ENCODE peak calls at places on chromosomes 4 and X, in six cellular contexts. One of them, this sample, is unnamed.

GRCh38 chrX:151225843-151226242 is 49.5 kb downstream of the GPR50 start:
- DNase-seq in stimulated activated CD8-positive, alpha-beta memory T cell treated with anti-CD3 and anti-CD28 coated beads, Interleukin-7, amount 100 ng/mL, for 24 hours: no peak
- DNase-seq in amniotic stem cell: no peak
- DNase-seq in activated CD8-positive, alpha-beta T cell treated with anti-CD3 and anti-CD28 coated beads, Interleukin-2, amount 10 ng/mL, durations not matched to agents 7 days and 5 days: no peak
- DNase-seq in stimulated activated CD4-positive, alpha-beta T cell treated with anti-CD3 and anti-CD28 coated beads, Interleukin-2, amount 100 ng/mL, for 4 hours: no peak
- DNase-seq in D341Med: no peak
- DNase-seq in this sample: no peak

GRCh38 chr4:139635966-139636365 is 29.7 kb upstream of the MGST2 start:
- DNase-seq in stimulated activated CD8-positive, alpha-beta memory T cell treated with anti-CD3 and anti-CD28 coated beads, Interleukin-7, amount 100 ng/mL, for 24 hours: no peak
- DNase-seq in amniotic stem cell: no peak
- DNase-seq in activated CD8-positive, alpha-beta T cell treated with anti-CD3 and anti-CD28 coated beads, Interleukin-2, amount 10 ng/mL, durations not matched to agents 7 days and 5 days: no peak
- DNase-seq in stimulated activated CD4-positive, alpha-beta T cell treated with anti-CD3 and anti-CD28 coated beads, Interleukin-2, amount 100 ng/mL, for 4 hours: no peak
- DNase-seq in D341Med: no peak
- DNase-seq in this sample: no peak

GRCh38 chr4:155559915-155560314 is 106.7 kb upstream of the GUCY1A1 start:
- DNase-seq in stimulated activated CD8-positive, alpha-beta memory T cell treated with anti-CD3 and anti-CD28 coated beads, Interleukin-7, amount 100 ng/mL, for 24 hours: no peak
- DNase-seq in amniotic stem cell: no peak
- DNase-seq in activated CD8-positive, alpha-beta T cell treated with anti-CD3 and anti-CD28 coated beads, Interleukin-2, amount 10 ng/mL, durations not matched to agents 7 days and 5 days: no peak
- DNase-seq in stimulated activated CD4-positive, alpha-beta T cell treated with anti-CD3 and anti-CD28 coated beads, Interleukin-2, amount 100 ng/mL, for 4 hours: no peak
- DNase-seq in D341Med: no peak
- DNase-seq in this sample: peak

GRCh38 chr4:101774807-101775206 is 15.7 kb upstream of the BANK1 start:
- DNase-seq in stimulated activated CD8-positive, alpha-beta memory T cell treated with anti-CD3 and anti-CD28 coated beads, Interleukin-7, amount 100 ng/mL, for 24 hours: no peak
- DNase-seq in amniotic stem cell: peak
- DNase-seq in activated CD8-positive, alpha-beta T cell treated with anti-CD3 and anti-CD28 coated beads, Interleukin-2, amount 10 ng/mL, durations not matched to agents 7 days and 5 days: no peak
- DNase-seq in stimulated activated CD4-positive, alpha-beta T cell treated with anti-CD3 and anti-CD28 coated beads, Interleukin-2, amount 100 ng/mL, for 4 hours: no peak
- DNase-seq in D341Med: no peak
- DNase-seq in this sample: peak

GRCh38 chrX:397575-397974 is 10.9 kb upstream of the PPP2R3B start:
- DNase-seq in stimulated activated CD8-positive, alpha-beta memory T cell treated with anti-CD3 and anti-CD28 coated beads, Interleukin-7, amount 100 ng/mL, for 24 hours: no peak
- DNase-seq in amniotic stem cell: peak
- DNase-seq in activated CD8-positive, alpha-beta T cell treated with anti-CD3 and anti-CD28 coated beads, Interleukin-2, amount 10 ng/mL, durations not matched to agents 7 days and 5 days: no peak
- DNase-seq in stimulated activated CD4-positive, alpha-beta T cell treated with anti-CD3 and anti-CD28 coated beads, Interleukin-2, amount 100 ng/mL, for 4 hours: no peak
- DNase-seq in D341Med: no peak
- DNase-seq in this sample: peak

GRCh38 chr4:88353324-88353723 is 25.3 kb upstream of the HERC6 start:
- DNase-seq in stimulated activated CD8-positive, alpha-beta memory T cell treated with anti-CD3 and anti-CD28 coated beads, Interleukin-7, amount 100 ng/mL, for 24 hours: no peak
- DNase-seq in amniotic stem cell: no peak
- DNase-seq in activated CD8-positive, alpha-beta T cell treated with anti-CD3 and anti-CD28 coated beads, Interleukin-2, amount 10 ng/mL, durations not matched to agents 7 days and 5 days: no peak
- DNase-seq in stimulated activated CD4-positive, alpha-beta T cell treated with anti-CD3 and anti-CD28 coated beads, Interleukin-2, amount 100 ng/mL, for 4 hours: no peak
- DNase-seq in D341Med: no peak
- DNase-seq in this sample: no peak

GRCh38 chr4:185143596-185143969 is 517 bp downstream of the SLC25A4 start:
- DNase-seq in stimulated activated CD8-positive, alpha-beta memory T cell treated with anti-CD3 and anti-CD28 coated beads, Interleukin-7, amount 100 ng/mL, for 24 hours: no peak
- DNase-seq in amniotic stem cell: no peak
- DNase-seq in activated CD8-positive, alpha-beta T cell treated with anti-CD3 and anti-CD28 coated beads, Interleukin-2, amount 10 ng/mL, durations not matched to agents 7 days and 5 days: peak
- DNase-seq in stimulated activated CD4-positive, alpha-beta T cell treated with anti-CD3 and anti-CD28 coated beads, Interleukin-2, amount 100 ng/mL, for 4 hours: no peak
- DNase-seq in D341Med: peak
- DNase-seq in this sample: no peak

GRCh38 chr4:137694138-137694537 is 161.8 kb upstream of the PCDH18 start:
- DNase-seq in stimulated activated CD8-positive, alpha-beta memory T cell treated with anti-CD3 and anti-CD28 coated beads, Interleukin-7, amount 100 ng/mL, for 24 hours: no peak
- DNase-seq in amniotic stem cell: no peak
- DNase-seq in activated CD8-positive, alpha-beta T cell treated with anti-CD3 and anti-CD28 coated beads, Interleukin-2, amount 10 ng/mL, durations not matched to agents 7 days and 5 days: no peak
- DNase-seq in stimulated activated CD4-positive, alpha-beta T cell treated with anti-CD3 and anti-CD28 coated beads, Interleukin-2, amount 100 ng/mL, for 4 hours: no peak
- DNase-seq in D341Med: no peak
- DNase-seq in this sample: peak

GRCh38 chr4:156329779-156330178 is 376.1 kb upstream of the CTSO start:
- DNase-seq in stimulated activated CD8-positive, alpha-beta memory T cell treated with anti-CD3 and anti-CD28 coated beads, Interleukin-7, amount 100 ng/mL, for 24 hours: no peak
- DNase-seq in amniotic stem cell: no peak
- DNase-seq in activated CD8-positive, alpha-beta T cell treated with anti-CD3 and anti-CD28 coated beads, Interleukin-2, amount 10 ng/mL, durations not matched to agents 7 days and 5 days: no peak
- DNase-seq in stimulated activated CD4-positive, alpha-beta T cell treated with anti-CD3 and anti-CD28 coated beads, Interleukin-2, amount 100 ng/mL, for 4 hours: no peak
- DNase-seq in D341Med: no peak
- DNase-seq in this sample: no peak

GRCh38 chrX:35406386-35406785 is 391.8 kb upstream of the MAGEB16 start:
- DNase-seq in stimulated activated CD8-positive, alpha-beta memory T cell treated with anti-CD3 and anti-CD28 coated beads, Interleukin-7, amount 100 ng/mL, for 24 hours: no peak
- DNase-seq in amniotic stem cell: no peak
- DNase-seq in activated CD8-positive, alpha-beta T cell treated with anti-CD3 and anti-CD28 coated beads, Interleukin-2, amount 10 ng/mL, durations not matched to agents 7 days and 5 days: no peak
- DNase-seq in stimulated activated CD4-positive, alpha-beta T cell treated with anti-CD3 and anti-CD28 coated beads, Interleukin-2, amount 100 ng/mL, for 4 hours: no peak
- DNase-seq in D341Med: no peak
- DNase-seq in this sample: no peak

GRCh38 chrX:41922125-41922521 is 1.2 kb downstream of the CASK start:
- DNase-seq in stimulated activated CD8-positive, alpha-beta memory T cell treated with anti-CD3 and anti-CD28 coated beads, Interleukin-7, amount 100 ng/mL, for 24 hours: no peak
- DNase-seq in amniotic stem cell: peak
- DNase-seq in activated CD8-positive, alpha-beta T cell treated with anti-CD3 and anti-CD28 coated beads, Interleukin-2, amount 10 ng/mL, durations not matched to agents 7 days and 5 days: peak
- DNase-seq in stimulated activated CD4-positive, alpha-beta T cell treated with anti-CD3 and anti-CD28 coated beads, Interleukin-2, amount 100 ng/mL, for 4 hours: no peak
- DNase-seq in D341Med: peak
- DNase-seq in this sample: no peak

GRCh38 chr4:10034136-10034535 is 12.8 kb upstream of the SLC2A9 start:
- DNase-seq in stimulated activated CD8-positive, alpha-beta memory T cell treated with anti-CD3 and anti-CD28 coated beads, Interleukin-7, amount 100 ng/mL, for 24 hours: no peak
- DNase-seq in amniotic stem cell: no peak
- DNase-seq in activated CD8-positive, alpha-beta T cell treated with anti-CD3 and anti-CD28 coated beads, Interleukin-2, amount 10 ng/mL, durations not matched to agents 7 days and 5 days: no peak
- DNase-seq in stimulated activated CD4-positive, alpha-beta T cell treated with anti-CD3 and anti-CD28 coated beads, Interleukin-2, amount 100 ng/mL, for 4 hours: no peak
- DNase-seq in D341Med: no peak
- DNase-seq in this sample: no peak

GRCh38 chr4:4430492-4431195 is 43.7 kb downstream of the NSG1 start:
- DNase-seq in stimulated activated CD8-positive, alpha-beta memory T cell treated with anti-CD3 and anti-CD28 coated beads, Interleukin-7, amount 100 ng/mL, for 24 hours: peak
- DNase-seq in amniotic stem cell: peak
- DNase-seq in activated CD8-positive, alpha-beta T cell treated with anti-CD3 and anti-CD28 coated beads, Interleukin-2, amount 10 ng/mL, durations not matched to agents 7 days and 5 days: peak
- DNase-seq in stimulated activated CD4-positive, alpha-beta T cell treated with anti-CD3 and anti-CD28 coated beads, Interleukin-2, amount 100 ng/mL, for 4 hours: peak
- DNase-seq in D341Med: peak
- DNase-seq in this sample: peak

GRCh38 chr4:164596927-164597326 is 157.0 kb upstream of the SMIM31 start:
- DNase-seq in stimulated activated CD8-positive, alpha-beta memory T cell treated with anti-CD3 and anti-CD28 coated beads, Interleukin-7, amount 100 ng/mL, for 24 hours: no peak
- DNase-seq in amniotic stem cell: no peak
- DNase-seq in activated CD8-positive, alpha-beta T cell treated with anti-CD3 and anti-CD28 coated beads, Interleukin-2, amount 10 ng/mL, durations not matched to agents 7 days and 5 days: no peak
- DNase-seq in stimulated activated CD4-positive, alpha-beta T cell treated with anti-CD3 and anti-CD28 coated beads, Interleukin-2, amount 100 ng/mL, for 4 hours: no peak
- DNase-seq in D341Med: no peak
- DNase-seq in this sample: no peak

GRCh38 chr4:4260185-4260751 is 12.2 kb upstream of the TMEM128 start:
- DNase-seq in stimulated activated CD8-positive, alpha-beta memory T cell treated with anti-CD3 and anti-CD28 coated beads, Interleukin-7, amount 100 ng/mL, for 24 hours: no peak
- DNase-seq in amniotic stem cell: peak
- DNase-seq in activated CD8-positive, alpha-beta T cell treated with anti-CD3 and anti-CD28 coated beads, Interleukin-2, amount 10 ng/mL, durations not matched to agents 7 days and 5 days: peak
- DNase-seq in stimulated activated CD4-positive, alpha-beta T cell treated with anti-CD3 and anti-CD28 coated beads, Interleukin-2, amount 100 ng/mL, for 4 hours: no peak
- DNase-seq in D341Med: no peak
- DNase-seq in this sample: peak

GRCh38 chr4:40254961-40255721 is 58.3 kb downstream of the RHOH start:
- DNase-seq in stimulated activated CD8-positive, alpha-beta memory T cell treated with anti-CD3 and anti-CD28 coated beads, Interleukin-7, amount 100 ng/mL, for 24 hours: no peak
- DNase-seq in amniotic stem cell: peak
- DNase-seq in activated CD8-positive, alpha-beta T cell treated with anti-CD3 and anti-CD28 coated beads, Interleukin-2, amount 10 ng/mL, durations not matched to agents 7 days and 5 days: peak
- DNase-seq in stimulated activated CD4-positive, alpha-beta T cell treated with anti-CD3 and anti-CD28 coated beads, Interleukin-2, amount 100 ng/mL, for 4 hours: no peak
- DNase-seq in D341Med: no peak
- DNase-seq in this sample: peak

GRCh38 chr4:155889036-155889793 is 14.3 kb upstream of the TDO2 start:
- DNase-seq in stimulated activated CD8-positive, alpha-beta memory T cell treated with anti-CD3 and anti-CD28 coated beads, Interleukin-7, amount 100 ng/mL, for 24 hours: no peak
- DNase-seq in amniotic stem cell: peak
- DNase-seq in activated CD8-positive, alpha-beta T cell treated with anti-CD3 and anti-CD28 coated beads, Interleukin-2, amount 10 ng/mL, durations not matched to agents 7 days and 5 days: no peak
- DNase-seq in stimulated activated CD4-positive, alpha-beta T cell treated with anti-CD3 and anti-CD28 coated beads, Interleukin-2, amount 100 ng/mL, for 4 hours: no peak
- DNase-seq in D341Med: no peak
- DNase-seq in this sample: peak

GRCh38 chrX:15146515-15146914 is 123.4 kb downstream of the ASB9 start:
- DNase-seq in stimulated activated CD8-positive, alpha-beta memory T cell treated with anti-CD3 and anti-CD28 coated beads, Interleukin-7, amount 100 ng/mL, for 24 hours: no peak
- DNase-seq in amniotic stem cell: no peak
- DNase-seq in activated CD8-positive, alpha-beta T cell treated with anti-CD3 and anti-CD28 coated beads, Interleukin-2, amount 10 ng/mL, durations not matched to agents 7 days and 5 days: no peak
- DNase-seq in stimulated activated CD4-positive, alpha-beta T cell treated with anti-CD3 and anti-CD28 coated beads, Interleukin-2, amount 100 ng/mL, for 4 hours: no peak
- DNase-seq in D341Med: peak
- DNase-seq in this sample: peak

GRCh38 chr4:858136-858535 is 32.2 kb upstream of the CPLX1 start:
- DNase-seq in stimulated activated CD8-positive, alpha-beta memory T cell treated with anti-CD3 and anti-CD28 coated beads, Interleukin-7, amount 100 ng/mL, for 24 hours: no peak
- DNase-seq in amniotic stem cell: no peak
- DNase-seq in activated CD8-positive, alpha-beta T cell treated with anti-CD3 and anti-CD28 coated beads, Interleukin-2, amount 10 ng/mL, durations not matched to agents 7 days and 5 days: no peak
- DNase-seq in stimulated activated CD4-positive, alpha-beta T cell treated with anti-CD3 and anti-CD28 coated beads, Interleukin-2, amount 100 ng/mL, for 4 hours: no peak
- DNase-seq in D341Med: no peak
- DNase-seq in this sample: no peak

GRCh38 chr4:153731239-153731638 is 28.6 kb downstream of the RNF175 start:
- DNase-seq in stimulated activated CD8-positive, alpha-beta memory T cell treated with anti-CD3 and anti-CD28 coated beads, Interleukin-7, amount 100 ng/mL, for 24 hours: no peak
- DNase-seq in amniotic stem cell: peak
- DNase-seq in activated CD8-positive, alpha-beta T cell treated with anti-CD3 and anti-CD28 coated beads, Interleukin-2, amount 10 ng/mL, durations not matched to agents 7 days and 5 days: no peak
- DNase-seq in stimulated activated CD4-positive, alpha-beta T cell treated with anti-CD3 and anti-CD28 coated beads, Interleukin-2, amount 100 ng/mL, for 4 hours: no peak
- DNase-seq in D341Med: no peak
- DNase-seq in this sample: peak

This sample was measured in fibroblast of gingiva.